ENCODE peak calls at places on chromosomes 12 and 14, in four cellular contexts. One of them, this sample, is unnamed. For H3K9me3, the result is how much of the 10 kb centered on the place peaks cover.

GRCh38 chr12:101908395-101908794 is 31.0 kb downstream of the DRAM1 start:
- DNase-seq in mucosa of descending colon: no peak
- DNase-seq in IMR-90: no peak
- DNase-seq in hepatocyte: no peak
- DNase-seq in this sample: no peak

GRCh38 chr12:94879542-94879941 is 124.0 kb downstream of the NDUFA12 start:
- DNase-seq in mucosa of descending colon: no peak
- DNase-seq in IMR-90: peak
- DNase-seq in hepatocyte: peak
- DNase-seq in this sample: no peak

GRCh38 chr12:65511134-65511912 is 232.8 kb downstream of the MSRB3 start:
- DNase-seq in mucosa of descending colon: no peak
- DNase-seq in IMR-90: no peak
- DNase-seq in hepatocyte: peak
- DNase-seq in this sample: peak

GRCh38 chr14:76926521-76927251 is 100.5 kb downstream of the LRRC74A start:
- DNase-seq in mucosa of descending colon: no peak
- DNase-seq in IMR-90: peak
- DNase-seq in hepatocyte: peak
- DNase-seq in this sample: no peak

GRCh38 chr12:49636979-49637378 is 13.6 kb downstream of the PRPF40B start:
- DNase-seq in mucosa of descending colon: no peak
- DNase-seq in IMR-90: peak
- DNase-seq in hepatocyte: peak
- DNase-seq in this sample: peak

GRCh38 chr14:101620821-101621785 is 59.8 kb downstream of the DIO3 start:
- DNase-seq in mucosa of descending colon: no peak
- DNase-seq in IMR-90: no peak
- DNase-seq in hepatocyte: no peak
- DNase-seq in this sample: no peak

GRCh38 chr12:122245553-122245952 is 19.7 kb upstream of the DIABLO start:
- DNase-seq in mucosa of descending colon: no peak
- DNase-seq in IMR-90: no peak
- DNase-seq in hepatocyte: no peak
- DNase-seq in this sample: no peak

GRCh38 chr12:112381421-112381897 is 772 bp downstream of the HECTD4 start:
- DNase-seq in mucosa of descending colon: peak
- DNase-seq in IMR-90: no peak
- DNase-seq in hepatocyte: peak
- DNase-seq in this sample: no peak

GRCh38 chr12:84676787-84677186 is 235.8 kb downstream of the SLC6A15 start:
- DNase-seq in mucosa of descending colon: no peak
- DNase-seq in IMR-90: no peak
- DNase-seq in hepatocyte: no peak
- DNase-seq in this sample: no peak

GRCh38 chr12:93790472-93791152 is 113.4 kb downstream of the CRADD start:
- DNase-seq in mucosa of descending colon: no peak
- DNase-seq in IMR-90: peak
- DNase-seq in hepatocyte: no peak
- DNase-seq in this sample: peak

GRCh38 chr14:67562025-67562775 is 29.1 kb downstream of the PLEKHH1 start:
- DNase-seq in mucosa of descending colon: no peak
- DNase-seq in IMR-90: no peak
- DNase-seq in hepatocyte: no peak
- DNase-seq in this sample: no peak

GRCh38 chr14:58607131-58607531 is 30.6 kb upstream of the DACT1 start:
- DNase-seq in mucosa of descending colon: no peak
- DNase-seq in IMR-90: no peak
- DNase-seq in hepatocyte: no peak
- DNase-seq in this sample: no peak

GRCh38 chr14:94288610-94289465 is 4.2 kb downstream of the SERPINA10 start:
- DNase-seq in mucosa of descending colon: no peak
- DNase-seq in IMR-90: no peak
- DNase-seq in hepatocyte: no peak
- DNase-seq in this sample: no peak

GRCh38 chr12:68287106-68287505 is 33.7 kb upstream of the IL22 start:
- DNase-seq in mucosa of descending colon: no peak
- DNase-seq in IMR-90: no peak
- DNase-seq in hepatocyte: no peak
- DNase-seq in this sample: no peak

GRCh38 chr14:66177935-66178334 is 308.2 kb upstream of the CCDC196 start:
- DNase-seq in mucosa of descending colon: no peak
- DNase-seq in IMR-90: no peak
- DNase-seq in hepatocyte: no peak
- DNase-seq in this sample: no peak

GRCh38 chr12:128365032-128365431 is 98.1 kb downstream of the TMEM132C start:
- DNase-seq in mucosa of descending colon: no peak
- DNase-seq in IMR-90: no peak
- DNase-seq in hepatocyte: no peak
- DNase-seq in this sample: no peak
- H3K9me3 ChIP-seq in mucosa of descending colon: under half
- H3K9me3 ChIP-seq in IMR-90: under half
- H3K9me3 ChIP-seq in hepatocyte: under half
- H3K9me3 ChIP-seq in this sample: under half

GRCh38 chr14:78316058-78316457 is 145.9 kb downstream of the NRXN3 start:
- DNase-seq in mucosa of descending colon: no peak
- DNase-seq in IMR-90: no peak
- DNase-seq in hepatocyte: no peak
- DNase-seq in this sample: no peak

GRCh38 chr14:78313499-78313898 is 143.3 kb downstream of the NRXN3 start:
- DNase-seq in mucosa of descending colon: no peak
- DNase-seq in IMR-90: no peak
- DNase-seq in hepatocyte: no peak
- DNase-seq in this sample: no peak

GRCh38 chr14:78314484-78314883 is 144.3 kb downstream of the NRXN3 start:
- DNase-seq in mucosa of descending colon: no peak
- DNase-seq in IMR-90: no peak
- DNase-seq in hepatocyte: no peak
- DNase-seq in this sample: no peak

GRCh38 chr14:78310263-78310662 is 140.1 kb downstream of the NRXN3 start:
- DNase-seq in mucosa of descending colon: no peak
- DNase-seq in IMR-90: no peak
- DNase-seq in hepatocyte: no peak
- DNase-seq in this sample: no peak
- H3K4me3 ChIP-seq in mucosa of descending colon: no peak
- H3K4me3 ChIP-seq in IMR-90: no peak
- H3K4me3 ChIP-seq in hepatocyte: no peak
- H3K4me3 ChIP-seq in this sample: no peak

GRCh38 chr12:60616400-60616799 is 1020.6 kb downstream of the SLC16A7 start:
- DNase-seq in mucosa of descending colon: no peak
- DNase-seq in IMR-90: no peak
- DNase-seq in hepatocyte: no peak
- DNase-seq in this sample: no peak
- H3K9me3 ChIP-seq in mucosa of descending colon: half or more
- H3K9me3 ChIP-seq in IMR-90: under half
- H3K9me3 ChIP-seq in hepatocyte: under half
- H3K9me3 ChIP-seq in this sample: under half

GRCh38 chr12:30850684-30851083 is 75.9 kb upstream of the TSPAN11 start:
- DNase-seq in mucosa of descending colon: no peak
- DNase-seq in IMR-90: no peak
- DNase-seq in hepatocyte: no peak
- DNase-seq in this sample: no peak
- H3K4me3 ChIP-seq in mucosa of descending colon: no peak
- H3K4me3 ChIP-seq in IMR-90: no peak
- H3K4me3 ChIP-seq in hepatocyte: no peak
- H3K4me3 ChIP-seq in this sample: no peak

GRCh38 chr12:34605510-34605887 is 583.2 kb downstream of the ALG10 start:
- DNase-seq in mucosa of descending colon: peak
- DNase-seq in IMR-90: no peak
- DNase-seq in hepatocyte: no peak
- DNase-seq in this sample: no peak

GRCh38 chr12:34604631-34605509 is 582.6 kb downstream of the ALG10 start:
- DNase-seq in mucosa of descending colon: peak
- DNase-seq in IMR-90: no peak
- DNase-seq in hepatocyte: no peak
- DNase-seq in this sample: no peak

GRCh38 chr12:34607520-34608195 is 585.4 kb downstream of the ALG10 start:
- DNase-seq in mucosa of descending colon: peak
- DNase-seq in IMR-90: no peak
- DNase-seq in hepatocyte: no peak
- DNase-seq in this sample: no peak

GRCh38 chr12:34605955-34606748 is 583.9 kb downstream of the ALG10 start:
- DNase-seq in mucosa of descending colon: peak
- DNase-seq in IMR-90: no peak
- DNase-seq in hepatocyte: no peak
- DNase-seq in this sample: no peak

DNA sequence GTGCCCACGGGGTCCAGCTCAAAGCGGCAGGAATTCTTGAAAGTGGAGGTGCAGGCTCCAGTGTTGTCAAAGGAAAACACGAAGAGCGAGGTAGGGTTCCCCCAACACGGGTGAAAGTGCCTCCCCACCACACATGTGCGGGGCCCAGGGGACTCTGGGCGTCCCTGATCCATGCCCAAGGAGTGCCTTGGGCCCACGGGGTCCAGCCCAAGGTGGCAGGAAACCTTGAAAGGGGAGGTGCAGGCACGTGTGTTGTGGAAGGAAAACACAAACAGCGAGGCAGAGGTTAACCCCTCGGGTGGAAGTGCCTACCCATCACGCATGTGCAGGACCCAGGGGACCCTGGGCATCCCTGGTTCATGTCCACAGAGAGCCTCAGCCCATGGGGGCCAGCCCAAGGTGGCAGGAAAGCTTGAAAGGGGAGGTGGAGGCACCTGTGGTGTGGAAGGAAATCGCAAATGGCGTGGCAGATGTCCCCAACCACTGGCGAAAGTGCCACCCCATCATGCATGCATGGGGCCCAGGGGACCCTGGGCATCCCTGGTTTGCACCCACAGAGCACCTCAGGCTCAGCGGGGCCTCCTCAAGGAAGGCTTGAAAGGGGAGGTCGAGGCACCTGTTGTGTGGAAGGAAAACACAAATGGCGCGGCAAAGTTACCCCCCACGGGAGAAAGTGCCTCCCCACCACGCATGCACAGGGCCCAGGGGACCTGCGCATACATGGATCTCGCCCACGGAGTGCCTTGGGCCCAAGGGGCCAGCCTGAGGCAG is 584.6 kb downstream of the ALG10 start:
- DNase-seq in mucosa of descending colon: peak
- DNase-seq in IMR-90: no peak
- DNase-seq in hepatocyte: no peak
- DNase-seq in this sample: no peak
- H3K9me3 ChIP-seq in mucosa of descending colon: half or more
- H3K9me3 ChIP-seq in IMR-90: under half
- H3K9me3 ChIP-seq in hepatocyte: under half
- H3K9me3 ChIP-seq in this sample: under half

GRCh38 chr12:52713960-52714886 is 10.9 kb upstream of the KRT77 start:
- DNase-seq in mucosa of descending colon: no peak
- DNase-seq in IMR-90: no peak
- DNase-seq in hepatocyte: peak
- DNase-seq in this sample: peak
- H3K4me3 ChIP-seq in mucosa of descending colon: no peak
- H3K4me3 ChIP-seq in IMR-90: no peak
- H3K4me3 ChIP-seq in hepatocyte: no peak
- H3K4me3 ChIP-seq in this sample: peak

GRCh38 chr12:34342048-34342447 is 319.8 kb downstream of the ALG10 start:
- DNase-seq in mucosa of descending colon: no peak
- DNase-seq in IMR-90: no peak
- DNase-seq in hepatocyte: no peak
- DNase-seq in this sample: no peak
- H3K9me3 ChIP-seq in mucosa of descending colon: half or more
- H3K9me3 ChIP-seq in IMR-90: under half
- H3K9me3 ChIP-seq in hepatocyte: under half
- H3K9me3 ChIP-seq in this sample: under half

GRCh38 chr12:108799528-108800243 is 57.7 kb downstream of the SSH1 start:
- DNase-seq in mucosa of descending colon: peak
- DNase-seq in IMR-90: no peak
- DNase-seq in hepatocyte: no peak
- DNase-seq in this sample: no peak

GRCh38 chr12:108802666-108803036 is 54.7 kb downstream of the SSH1 start:
- DNase-seq in mucosa of descending colon: no peak
- DNase-seq in IMR-90: peak
- DNase-seq in hepatocyte: no peak
- DNase-seq in this sample: no peak

GRCh38 chr12:108800591-108800990 is 56.8 kb downstream of the SSH1 start:
- DNase-seq in mucosa of descending colon: no peak
- DNase-seq in IMR-90: peak
- DNase-seq in hepatocyte: no peak
- DNase-seq in this sample: no peak

GRCh38 chr12:108803428-108804105 is 53.8 kb downstream of the SSH1 start:
- DNase-seq in mucosa of descending colon: peak
- DNase-seq in IMR-90: peak
- DNase-seq in hepatocyte: peak
- DNase-seq in this sample: peak

DNA sequence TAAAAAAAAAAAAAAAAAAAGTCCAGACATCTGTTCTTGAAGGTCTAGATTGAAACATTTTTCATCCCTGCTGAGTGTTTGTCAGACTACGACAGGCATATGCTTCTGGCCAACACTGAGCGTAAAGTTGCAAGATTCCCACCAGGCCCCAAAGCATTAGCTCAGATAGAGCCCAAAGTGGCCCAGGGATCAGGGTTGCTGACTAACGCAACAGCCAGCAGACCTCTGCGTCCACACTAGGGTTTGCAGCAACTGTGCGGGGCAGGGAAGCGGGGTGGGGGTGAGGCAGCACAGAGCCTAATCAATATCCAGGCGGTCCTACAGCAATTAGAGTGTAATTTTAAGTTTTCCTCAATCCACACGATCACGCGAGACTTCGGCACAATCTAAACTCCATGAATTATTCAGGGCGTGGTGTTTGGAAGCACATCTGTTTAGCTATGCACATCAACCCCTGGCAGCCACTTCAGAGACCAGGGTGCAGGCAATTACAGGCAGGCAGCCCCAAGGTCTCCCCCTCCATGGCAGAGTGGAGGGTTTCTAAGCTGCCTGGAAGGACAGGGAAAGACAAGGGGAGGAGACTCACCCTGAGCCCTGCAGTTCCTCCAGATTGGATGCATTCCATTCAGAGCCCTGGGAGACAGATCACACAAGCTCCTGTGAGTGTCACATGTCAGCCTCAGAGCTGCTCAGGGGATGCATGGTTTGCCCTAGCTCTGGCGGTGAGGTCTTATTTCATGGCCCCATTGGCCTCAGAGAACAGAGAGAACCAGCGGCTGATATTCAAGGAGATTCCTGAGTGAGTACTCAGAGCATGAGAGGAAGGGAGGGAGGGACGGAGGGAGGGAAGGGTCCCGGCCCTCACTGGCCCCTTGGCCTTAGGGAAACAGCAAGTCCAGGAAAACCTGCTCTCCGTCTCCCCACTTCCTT is 55.4 kb downstream of the SSH1 start:
- DNase-seq in mucosa of descending colon: no peak
- DNase-seq in IMR-90: peak
- DNase-seq in hepatocyte: peak
- DNase-seq in this sample: peak
- H3K4me3 ChIP-seq in mucosa of descending colon: no peak
- H3K4me3 ChIP-seq in IMR-90: no peak
- H3K4me3 ChIP-seq in hepatocyte: no peak
- H3K4me3 ChIP-seq in this sample: no peak

This sample was measured in MG63.